ENCODE peak calls at places on chromosomes 1 and 21, in ten cellular contexts. One of them, this sample, is unnamed.

GRCh38 chr1:184574588-184574987 is 180.1 kb downstream of the EDEM3 start:
- DNase-seq in nephron progenitor cell: peak; percentile 9
- DNase-seq in Calu3: no peak
- DNase-seq in ELR: no peak
- DNase-seq in stimulated activated CD8-positive, alpha-beta memory T cell treated with anti-CD3 and anti-CD28 coated beads, Interleukin-4, amount 100 ng/mL, for 48 hours: no peak
- DNase-seq in MM.1S: no peak
- DNase-seq in astrocyte of the spinal cord: no peak
- DNase-seq in HCEC 1CT: no peak
- DNase-seq in AG10803: no peak
- DNase-seq in nucleus accumbens: no peak
- DNase-seq in this sample: no peak

GRCh38 chr21:33198346-33199135 is 31.2 kb upstream of the IFNAR2 start:
- DNase-seq in AG10803: peak; percentile 69
- DNase-seq in stimulated activated CD8-positive, alpha-beta memory T cell treated with anti-CD3 and anti-CD28 coated beads, Interleukin-4, amount 100 ng/mL, for 48 hours: no peak
- DNase-seq in ELR: no peak
- DNase-seq in MM.1S: no peak
- DNase-seq in nucleus accumbens: peak; percentile 23
- DNase-seq in nephron progenitor cell: no peak
- DNase-seq in astrocyte of the spinal cord: no peak
- DNase-seq in HCEC 1CT: no peak
- DNase-seq in Calu3: no peak
- DNase-seq in this sample: peak; percentile 65

GRCh38 chr1:216119600-216119999 is 303.6 kb downstream of the USH2A start:
- DNase-seq in astrocyte of the spinal cord: peak; percentile 38
- DNase-seq in MM.1S: peak; percentile 56
- DNase-seq in ELR: peak; percentile 57
- DNase-seq in stimulated activated CD8-positive, alpha-beta memory T cell treated with anti-CD3 and anti-CD28 coated beads, Interleukin-4, amount 100 ng/mL, for 48 hours: no peak
- DNase-seq in AG10803: peak; percentile 29
- DNase-seq in HCEC 1CT: peak; percentile 64
- DNase-seq in nephron progenitor cell: no peak
- DNase-seq in nucleus accumbens: no peak
- DNase-seq in Calu3: peak; percentile 12
- DNase-seq in this sample: no peak

GRCh38 chr1:159827549-159827948 is 876 bp downstream of the SLAMF8 start:
- DNase-seq in ELR: no peak
- DNase-seq in astrocyte of the spinal cord: no peak
- DNase-seq in nephron progenitor cell: no peak
- DNase-seq in HCEC 1CT: no peak
- DNase-seq in nucleus accumbens: no peak
- DNase-seq in stimulated activated CD8-positive, alpha-beta memory T cell treated with anti-CD3 and anti-CD28 coated beads, Interleukin-4, amount 100 ng/mL, for 48 hours: no peak
- DNase-seq in MM.1S: no peak
- DNase-seq in Calu3: no peak
- DNase-seq in AG10803: no peak
- DNase-seq in this sample: no peak

GRCh38 chr1:33152685-33153432 is 29.0 kb downstream of the TRIM62 start:
- DNase-seq in HCEC 1CT: no peak
- DNase-seq in ELR: no peak
- DNase-seq in nephron progenitor cell: peak; percentile 53
- DNase-seq in AG10803: peak; percentile 80
- DNase-seq in Calu3: no peak
- DNase-seq in MM.1S: no peak
- DNase-seq in nucleus accumbens: peak; percentile 69
- DNase-seq in astrocyte of the spinal cord: peak; percentile 64
- DNase-seq in stimulated activated CD8-positive, alpha-beta memory T cell treated with anti-CD3 and anti-CD28 coated beads, Interleukin-4, amount 100 ng/mL, for 48 hours: no peak
- DNase-seq in this sample: peak; percentile 50

GRCh38 chr1:93585059-93585966 is 96.3 kb downstream of the BCAR3 start:
- DNase-seq in AG10803: peak; percentile 56
- DNase-seq in Calu3: peak; percentile 98
- DNase-seq in nephron progenitor cell: no peak
- DNase-seq in astrocyte of the spinal cord: peak; percentile 62
- DNase-seq in MM.1S: no peak
- DNase-seq in HCEC 1CT: no peak
- DNase-seq in ELR: no peak
- DNase-seq in stimulated activated CD8-positive, alpha-beta memory T cell treated with anti-CD3 and anti-CD28 coated beads, Interleukin-4, amount 100 ng/mL, for 48 hours: no peak
- DNase-seq in nucleus accumbens: peak; percentile 74
- DNase-seq in this sample: no peak

GRCh38 chr1:145960468-145961108 is 2.8 kb upstream of the LIX1L start:
- DNase-seq in nucleus accumbens: peak; percentile 57
- DNase-seq in Calu3: peak; percentile 63
- DNase-seq in ELR: peak; percentile 78
- DNase-seq in HCEC 1CT: peak; percentile 39
- DNase-seq in astrocyte of the spinal cord: peak; percentile 58
- DNase-seq in stimulated activated CD8-positive, alpha-beta memory T cell treated with anti-CD3 and anti-CD28 coated beads, Interleukin-4, amount 100 ng/mL, for 48 hours: peak; percentile 74
- DNase-seq in nephron progenitor cell: peak; percentile 89
- DNase-seq in AG10803: peak; percentile 47
- DNase-seq in MM.1S: no peak
- DNase-seq in this sample: peak; percentile 68

GRCh38 chr1:53377438-53377841 is 49.6 kb upstream of the LRP8 start:
- DNase-seq in Calu3: no peak
- DNase-seq in nucleus accumbens: no peak
- DNase-seq in astrocyte of the spinal cord: no peak
- DNase-seq in HCEC 1CT: no peak
- DNase-seq in MM.1S: no peak
- DNase-seq in AG10803: no peak
- DNase-seq in nephron progenitor cell: no peak
- DNase-seq in stimulated activated CD8-positive, alpha-beta memory T cell treated with anti-CD3 and anti-CD28 coated beads, Interleukin-4, amount 100 ng/mL, for 48 hours: no peak
- DNase-seq in ELR: no peak
- DNase-seq in this sample: no peak

GRCh38 chr1:39387452-39387851 is 104.0 kb upstream of the BMP8A start:
- DNase-seq in AG10803: peak; percentile 92
- DNase-seq in ELR: peak; percentile 95
- DNase-seq in astrocyte of the spinal cord: peak; percentile 85
- DNase-seq in MM.1S: no peak
- DNase-seq in nephron progenitor cell: no peak
- DNase-seq in Calu3: peak; percentile 36
- DNase-seq in HCEC 1CT: peak; percentile 95
- DNase-seq in nucleus accumbens: no peak
- DNase-seq in stimulated activated CD8-positive, alpha-beta memory T cell treated with anti-CD3 and anti-CD28 coated beads, Interleukin-4, amount 100 ng/mL, for 48 hours: no peak
- DNase-seq in this sample: peak; percentile 88

GRCh38 chr1:79353224-79353623 is 346.7 kb upstream of the ADGRL4 start:
- DNase-seq in AG10803: peak; percentile 56
- DNase-seq in nephron progenitor cell: peak; percentile 15
- DNase-seq in MM.1S: peak; percentile 26
- DNase-seq in ELR: peak; percentile 78
- DNase-seq in Calu3: peak; percentile 58
- DNase-seq in stimulated activated CD8-positive, alpha-beta memory T cell treated with anti-CD3 and anti-CD28 coated beads, Interleukin-4, amount 100 ng/mL, for 48 hours: no peak
- DNase-seq in HCEC 1CT: peak; percentile 76
- DNase-seq in nucleus accumbens: no peak
- DNase-seq in astrocyte of the spinal cord: peak; percentile 65
- DNase-seq in this sample: peak; percentile 66

This sample was measured in RPMI7951.